ENCODE peak calls at places on chromosomes 7 and 10, in seven cellular contexts. T is body of pancreas; Z is adrenal gland; O is CD4-positive, CD25-positive, alpha-beta regulatory T cell; W is AG04450; U is MM.1S; A is HCT116. B is an unnamed sample. For H3K9me3 and H3K27me3, the result is how much of the 10 kb centered on the place peaks cover.

GRCh38 chr10:88113232-88113631 is 249.8 kb downstream of the PTEN start:
- DNase-seq in T (no peak), Z (no peak), O (no peak), W (no peak), U (no peak), A (no peak), B (no peak)

GRCh38 chr10:130036296-130037065 is 72.4 kb upstream of the EBF3 start:
- DNase-seq in T (no peak), Z (no peak), O (no peak), W (no peak), U (no peak), A (no peak), B (no peak)

GRCh38 chr7:157495177-157495553 is 158.4 kb downstream of the DNAJB6 start:
- DNase-seq in T (no peak), Z (no peak), O (no peak), W (no peak), U (no peak), A (no peak), B (no peak)

GRCh38 chr10:86007171-86007570 is 359.4 kb downstream of the GRID1 start:
- DNase-seq in T (no peak), Z (no peak), O (no peak), W (no peak), U (no peak), A (no peak), B (no peak)

GRCh38 chr7:55496906-55497305 is 75.4 kb downstream of the VOPP1 start:
- DNase-seq in T (no peak), Z (no peak), O (no peak), W (no peak), U (no peak), A (no peak), B (no peak)

GRCh38 chr7:1105189-1105588 is 17.3 kb downstream of the GPER1 start:
- DNase-seq in T (no peak), Z (no peak), O (no peak), W (no peak), U (no peak), A (no peak), B (no peak)

GRCh38 chr7:801940-802364 is 30.3 kb upstream of the SUN1 start:
- DNase-seq in T (peak), Z (peak), O (no peak), W (no peak), U (no peak), A (no peak), B (peak)

GRCh38 chr10:102150970-102151773 is 1.0 kb upstream of the NOLC1 start:
- DNase-seq in T (no peak), Z (no peak), O (no peak), W (no peak), U (no peak), A (no peak), B (no peak)

GRCh38 chr10:133357293-133358151 is at the start of gene FUOM:
- DNase-seq in T (peak), Z (peak), O (peak), W (no peak), U (no peak), A (peak), B (no peak)

GRCh38 chr10:52215745-52216361 is 98.2 kb upstream of the DKK1 start:
- DNase-seq in T (peak), Z (peak), O (peak), W (peak), U (peak), A (peak), B (peak)

GRCh38 chr7:28748934-28749584 is 209.1 kb downstream of the TRIL start:
- DNase-seq in T (peak), Z (peak), O (peak), W (no peak), U (no peak), A (peak), B (peak)

GRCh38 chr7:37284805-37285211 is 163.9 kb downstream of the ELMO1 start:
- DNase-seq in T (peak), Z (peak), O (peak), W (no peak), U (peak), A (peak), B (peak)

GRCh38 chr10:91689731-91690168 is 56.9 kb upstream of the PPP1R3C start:
- DNase-seq in T (no peak), Z (no peak), O (no peak), W (no peak), U (no peak), A (no peak), B (no peak)

GRCh38 chr10:71264345-71265200 is 52.2 kb downstream of the UNC5B start:
- DNase-seq in T (no peak), Z (no peak), O (no peak), W (no peak), U (no peak), A (no peak), B (no peak)

GRCh38 chr7:111363099-111363498 is 199.2 kb downstream of the IMMP2L start:
- DNase-seq in T (no peak), Z (no peak), O (no peak), W (no peak), U (no peak), A (no peak), B (no peak)

GRCh38 chr10:23777153-23777552 is 338.3 kb downstream of the OTUD1 start:
- DNase-seq in T (no peak), Z (no peak), O (no peak), W (no peak), U (no peak), A (no peak), B (no peak)
- H3K27ac ChIP-seq in T (no peak), Z (no peak), O (no peak), W (no peak), U (no peak), A (no peak), B (no peak)

GRCh38 chr7:159197066-159197975 is 52.7 kb upstream of the VIPR2 start:
- DNase-seq in T (no peak), Z (no peak), O (peak), W (no peak), U (peak), A (no peak), B (peak)
- H3K9me3 ChIP-seq in T (under half), Z (under half), O (under half), W (under half), U (under half), A (under half), B (under half)

DNA sequence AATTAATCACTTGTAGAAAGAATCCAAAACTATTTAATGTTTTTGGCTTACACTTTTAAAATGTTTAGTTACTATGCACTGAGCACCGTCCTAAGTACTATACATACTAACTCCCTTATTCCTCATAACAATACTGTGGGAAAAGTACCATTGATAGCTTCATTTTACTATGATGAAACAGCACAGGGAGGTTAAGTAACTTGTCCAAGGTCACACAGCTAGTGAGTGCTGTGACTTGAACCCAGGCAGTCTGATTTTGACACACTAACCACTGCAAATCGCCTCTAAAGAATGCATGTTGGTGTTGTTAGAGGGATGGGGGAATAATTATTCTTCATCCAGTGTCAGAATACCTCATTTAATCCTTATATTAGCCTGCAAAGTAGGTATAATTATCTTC is 1.9 kb upstream of the RELN start:
- DNase-seq in T (no peak), Z (no peak), O (no peak), W (no peak), U (no peak), A (no peak), B (no peak)
- H3K27me3 ChIP-seq in T (under half), Z (under half), O (under half), W (under half), U (under half), A (under half), B (under half)

DNA sequence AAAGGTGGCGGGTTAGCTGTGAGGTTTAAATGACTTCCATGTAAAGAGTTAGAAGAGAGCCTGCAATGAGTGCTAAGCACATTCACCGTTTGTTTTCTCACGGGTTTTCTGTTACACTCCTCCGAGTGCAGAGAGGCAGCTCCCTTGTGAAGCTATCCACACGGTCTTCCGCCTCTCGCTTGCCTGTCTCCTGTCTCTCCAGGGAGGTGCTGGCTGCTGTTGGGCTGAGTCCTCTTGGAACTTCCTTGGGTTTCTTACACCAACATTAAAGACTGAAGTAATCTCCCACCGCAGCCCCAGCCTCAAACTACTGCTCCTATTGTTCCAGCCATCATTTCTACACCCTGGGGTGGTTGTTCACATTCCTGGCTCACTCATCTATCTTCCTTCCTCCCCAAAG is 14.3 kb downstream of the ESYT2 start:
- DNase-seq in T (no peak), Z (no peak), O (no peak), W (no peak), U (no peak), A (no peak), B (no peak)
- H3K27ac ChIP-seq in T (no peak), Z (no peak), O (peak), W (no peak), U (no peak), A (no peak), B (no peak)

DNA sequence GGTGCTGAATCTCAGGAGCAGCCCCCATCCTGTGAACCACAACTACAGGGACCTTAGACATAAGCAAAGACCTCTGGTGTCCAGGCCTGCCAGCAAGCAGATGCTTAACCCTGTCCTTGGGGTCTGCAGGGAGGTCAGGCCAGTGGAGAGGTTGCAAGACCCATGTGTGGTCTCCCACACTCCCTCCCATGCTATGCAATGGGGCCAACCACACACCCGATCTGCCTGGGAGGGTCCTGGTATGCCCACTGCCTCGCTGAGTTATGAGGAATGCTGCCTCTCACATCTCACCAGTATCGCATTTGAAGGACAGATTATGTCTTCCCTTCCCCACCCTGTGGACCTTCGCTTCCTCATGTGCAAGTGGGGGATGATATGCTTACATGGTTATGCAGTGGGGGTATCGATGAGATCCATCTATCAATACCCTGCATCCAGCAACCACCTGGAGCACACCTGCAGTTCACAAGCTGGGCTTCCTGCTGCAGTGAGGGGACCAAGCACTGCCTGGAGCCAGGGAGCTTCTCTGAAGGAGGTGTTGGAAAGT is 191.6 kb downstream of the ZNF716 start:
- DNase-seq in T (no peak), Z (no peak), O (no peak), W (no peak), U (no peak), A (no peak), B (no peak)
- H3K9me3 ChIP-seq in T (under half), Z (under half), O (under half), W (under half), U (under half), A (under half), B (under half)

GRCh38 chr10:118101501-118101900 is 54.8 kb upstream of the RAB11FIP2 start:
- DNase-seq in T (no peak), Z (no peak), O (no peak), W (no peak), U (no peak), A (no peak), B (no peak)
- H3K27me3 ChIP-seq in T (under half), Z (under half), O (under half), W (under half), U (under half), A (under half), B (under half)

DNA sequence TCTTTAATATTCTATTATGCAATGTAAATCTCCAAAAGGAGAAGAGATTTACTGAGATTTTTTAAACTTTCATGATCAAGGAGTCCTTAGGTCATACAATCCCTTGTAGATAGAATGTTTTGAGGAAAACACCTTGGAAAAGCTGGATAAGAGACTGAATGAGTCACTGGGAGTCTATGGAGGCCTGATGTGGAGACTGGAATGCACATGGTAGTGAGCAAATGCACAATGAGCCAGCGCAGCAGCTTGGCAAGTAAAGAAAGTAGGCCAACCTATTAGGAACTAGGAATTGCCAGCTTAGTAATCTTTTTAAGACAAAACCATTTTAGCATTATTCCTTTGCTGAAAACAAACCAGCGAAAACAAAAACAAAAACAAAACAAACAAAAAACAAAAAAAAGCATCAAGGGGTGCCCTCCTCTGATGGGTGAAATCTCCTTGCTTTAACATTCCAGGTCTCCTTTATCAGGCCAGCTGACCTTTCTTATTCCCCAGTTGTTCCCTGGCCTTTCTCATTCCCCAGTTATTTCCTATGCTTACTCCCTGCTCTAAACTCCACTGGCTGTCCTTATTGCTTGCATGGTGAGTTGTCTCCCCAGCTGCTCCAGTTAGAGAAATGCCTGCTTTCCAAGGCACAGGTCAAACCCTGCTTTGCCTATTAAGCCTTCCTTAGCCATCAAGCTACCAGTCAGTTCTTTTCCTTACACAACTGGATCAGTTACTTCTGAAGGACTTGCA is 135.8 kb downstream of the PLCE1 start:
- DNase-seq in T (no peak), Z (peak), O (no peak), W (peak), U (no peak), A (no peak), B (no peak)
- H3K27ac ChIP-seq in T (no peak), Z (no peak), O (no peak), W (no peak), U (no peak), A (no peak), B (no peak)

GRCh38 chr10:43596546-43596945 is 9.7 kb upstream of the ZNF485 start:
- DNase-seq in T (no peak), Z (no peak), O (no peak), W (no peak), U (no peak), A (no peak), B (no peak)

GRCh38 chr10:43599333-43599732 is 6.9 kb upstream of the ZNF485 start:
- DNase-seq in T (no peak), Z (no peak), O (no peak), W (no peak), U (no peak), A (no peak), B (no peak)

GRCh38 chr10:43594944-43595589 is 11.2 kb upstream of the ZNF485 start:
- DNase-seq in T (peak), Z (peak), O (peak), W (no peak), U (peak), A (no peak), B (no peak)

GRCh38 chr10:43598447-43598846 is 7.8 kb upstream of the ZNF485 start:
- DNase-seq in T (no peak), Z (peak), O (no peak), W (no peak), U (no peak), A (no peak), B (no peak)

DNA sequence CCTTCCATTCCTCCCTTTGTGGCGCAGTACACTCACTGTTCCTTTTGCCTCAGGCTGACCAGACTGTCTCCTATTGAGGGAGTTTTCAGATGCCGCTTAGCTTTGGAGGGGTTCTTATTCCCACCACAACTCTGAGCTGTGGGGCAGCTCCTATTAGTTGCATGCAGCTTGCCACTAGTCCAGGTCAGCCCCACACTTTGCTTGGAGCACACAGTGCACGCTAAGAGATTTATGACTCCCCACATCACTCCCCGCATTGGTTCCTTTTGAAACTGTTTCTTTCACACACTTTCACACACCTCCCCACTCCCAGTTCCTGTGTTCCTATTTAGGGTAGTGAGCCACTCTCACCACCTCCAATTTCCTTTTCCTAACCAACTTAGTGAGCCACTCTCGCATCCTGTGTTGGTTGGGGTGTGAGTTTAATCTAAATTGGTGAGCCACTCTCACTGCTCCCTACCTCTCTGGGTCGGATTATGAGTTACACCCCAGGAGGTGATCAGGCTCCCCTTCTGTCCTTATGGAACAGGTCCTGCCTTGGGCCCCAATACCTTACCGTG is 10.4 kb upstream of the ZNF485 start:
- DNase-seq in T (no peak), Z (no peak), O (peak), W (no peak), U (no peak), A (no peak), B (no peak)
- H3K9me3 ChIP-seq in T (under half), Z (under half), O (under half), W (under half), U (under half), A (under half), B (under half)

DNA sequence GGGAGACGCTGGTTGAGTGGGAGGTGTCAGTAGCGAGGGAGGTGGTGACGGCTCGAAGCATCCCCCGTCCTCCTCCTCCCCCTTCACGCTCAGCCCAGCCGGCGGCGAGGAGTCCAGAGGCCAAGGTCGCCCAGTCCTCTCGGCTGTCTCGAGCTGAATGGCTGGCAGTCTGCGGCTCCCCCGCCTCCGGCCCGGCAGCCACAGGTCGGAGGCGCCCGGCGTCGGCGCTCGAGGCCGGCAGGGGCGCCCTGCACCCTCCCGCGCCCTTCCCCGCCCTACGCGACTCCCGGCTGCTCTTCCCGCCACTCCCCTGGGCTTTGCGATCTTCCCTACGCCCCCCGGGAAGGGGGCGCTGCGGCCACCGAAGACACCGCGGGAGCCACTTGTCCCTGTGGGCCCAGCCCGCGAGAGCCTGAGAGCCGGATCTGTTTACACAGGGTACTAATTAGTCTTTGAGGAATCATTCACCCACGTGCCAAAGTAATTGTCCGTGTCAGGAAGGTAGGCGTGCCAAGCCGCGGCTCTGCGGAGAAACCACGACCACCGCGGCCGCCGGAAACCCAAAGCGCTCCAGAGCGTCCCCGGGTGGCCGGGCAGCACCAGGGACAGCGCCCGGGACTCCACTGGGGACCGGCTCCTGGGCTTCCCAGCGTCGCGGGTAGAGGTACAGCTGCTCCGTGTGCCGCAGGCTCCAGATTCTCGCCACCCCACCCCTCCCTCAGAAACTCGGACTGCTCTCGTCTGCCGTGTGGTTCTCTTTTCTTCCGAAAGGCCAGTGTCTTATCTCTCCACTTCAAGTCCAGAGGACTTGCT is at the start of gene NXPH1:
- DNase-seq in T (peak), Z (peak), O (no peak), W (no peak), U (peak), A (no peak), B (no peak)
- H3K27me3 ChIP-seq in T (under half), Z (under half), O (under half), W (under half), U (under half), A (under half), B (under half)